ENCODE peak calls at places on chromosomes 5 and 9, in six cellular contexts. Q is iPS-NIHi11; X is brain microvascular endothelial cell; I is activated T-helper 1 cell treated with anti-CD3 and anti-CD28 coated beads, Interleukin-2, amount 50 U/mL, for 16 hours; H is cerebellar cortex; L is right cardiac atrium. M is an unnamed sample.

GRCh38 chr5:178249191-178249989 is 16.8 kb upstream of the PHYKPL start:
- DNase-seq in X (no peak), I (no peak), H (no peak), Q (no peak), L (no peak), M (peak)

GRCh38 chr9:124707667-124708066 is 63.4 kb downstream of the NR6A1 start:
- DNase-seq in L (no peak), X (no peak), I (no peak), Q (no peak), H (no peak), M (no peak)

GRCh38 chr5:171309526-171310333 is 682 bp downstream of the TLX3 start:
- DNase-seq in Q (peak), I (no peak), H (peak), L (no peak), X (no peak), M (peak)

GRCh38 chr5:149543361-149544198 is 7.7 kb downstream of the CSNK1A1 start:
- DNase-seq in L (no peak), Q (no peak), H (no peak), I (no peak), X (no peak), M (no peak)

GRCh38 chr5:109141499-109142200 is 268.1 kb downstream of the PJA2 start:
- DNase-seq in L (no peak), H (no peak), Q (no peak), I (no peak), X (peak), M (no peak)

GRCh38 chr5:80438739-80439138 is 30.9 kb downstream of the ZFYVE16 start:
- DNase-seq in H (no peak), I (no peak), Q (no peak), X (no peak), L (no peak), M (no peak)

GRCh38 chr5:82384025-82384750 is 106.0 kb upstream of the RPS23 start:
- DNase-seq in L (no peak), Q (no peak), H (no peak), X (no peak), I (no peak), M (no peak)

GRCh38 chr9:86508208-86508903 is 154.1 kb upstream of the TUT7 start:
- DNase-seq in H (no peak), L (no peak), I (no peak), X (no peak), Q (no peak), M (no peak)

GRCh38 chr5:104082754-104083153 is 520.2 kb upstream of the NUDT12 start:
- DNase-seq in X (no peak), H (no peak), Q (no peak), L (no peak), I (no peak), M (no peak)

GRCh38 chr5:73042993-73043392 is 77.4 kb upstream of the TMEM171 start:
- DNase-seq in I (no peak), Q (no peak), H (no peak), L (no peak), X (no peak), M (no peak)

GRCh38 chr9:77307166-77307565 is 129.8 kb downstream of the VPS13A start:
- DNase-seq in H (no peak), L (no peak), X (no peak), Q (no peak), I (no peak), M (no peak)

GRCh38 chr5:79795764-79796398 is 106.2 kb downstream of the CMYA5 start:
- DNase-seq in L (peak), X (peak), I (no peak), H (peak), Q (no peak), M (peak)

GRCh38 chr5:135355182-135355581 is 43.8 kb downstream of the MACROH2A1 start:
- DNase-seq in I (no peak), Q (no peak), L (no peak), H (no peak), X (no peak), M (no peak)

GRCh38 chr9:102087141-102087540 is 348.7 kb upstream of the GRIN3A start:
- DNase-seq in Q (no peak), H (no peak), L (no peak), I (no peak), X (no peak), M (no peak)

GRCh38 chr9:97705354-97705950 is 8.3 kb upstream of the XPA start:
- DNase-seq in X (peak), I (no peak), L (no peak), H (no peak), Q (no peak), M (no peak)

GRCh38 chr5:35029333-35029732 is 18.4 kb downstream of the AGXT2 start:
- DNase-seq in X (peak), Q (no peak), L (no peak), H (no peak), I (no peak), M (no peak)

GRCh38 chr5:43396762-43397304 is 15.4 kb downstream of the CCL28 start:
- DNase-seq in L (peak), X (no peak), I (peak), H (no peak), Q (peak), M (peak)

GRCh38 chr9:111572945-111573604 is 26.4 kb downstream of the PTGR1 start:
- DNase-seq in L (no peak), Q (no peak), I (no peak), X (peak), H (peak), M (no peak)

GRCh38 chr5:146623657-146624056 is 107.7 kb upstream of the GPR151 start:
- DNase-seq in Q (no peak), L (no peak), I (no peak), H (no peak), X (no peak), M (no peak)

GRCh38 chr5:74848553-74849025 is 17.6 kb downstream of the FAM169A start:
- DNase-seq in X (no peak), L (no peak), Q (no peak), I (no peak), H (peak), M (no peak)

GRCh38 chr5:2759696-2760461 is 8.4 kb upstream of the IRX2 start:
- DNase-seq in L (no peak), X (no peak), I (no peak), Q (no peak), H (no peak), M (no peak)

GRCh38 chr5:28014779-28015178 is 976.4 kb upstream of the CDH9 start:
- DNase-seq in Q (no peak), L (no peak), X (peak), I (no peak), H (no peak), M (no peak)

GRCh38 chr5:81850494-81850893 is 99.6 kb upstream of the SSBP2 start:
- DNase-seq in X (no peak), Q (no peak), L (peak), I (no peak), H (peak), M (no peak)

GRCh38 chr9:82475584-82476328 is 487.2 kb downstream of the SPATA31D1 start:
- DNase-seq in X (no peak), I (no peak), H (no peak), Q (no peak), L (no peak), M (no peak)

GRCh38 chr5:37875051-37875787 is 35.4 kb upstream of the GDNF start:
- DNase-seq in L (no peak), H (no peak), X (peak), I (no peak), Q (no peak), M (no peak)

GRCh38 chr9:114096041-114096511 is 3.0 kb downstream of the KIF12 start:
- DNase-seq in H (no peak), Q (peak), L (no peak), I (no peak), X (no peak), M (no peak)

GRCh38 chr5:180658774-180659564 is 9.6 kb upstream of the FLT4 start:
- DNase-seq in X (no peak), I (no peak), L (no peak), Q (peak), H (no peak), M (no peak)

GRCh38 chr9:94867842-94868312 is 141.4 kb downstream of the AOPEP start:
- DNase-seq in L (no peak), H (peak), Q (no peak), X (peak), I (no peak), M (no peak)

GRCh38 chr9:87479801-87480201 is 17.9 kb upstream of the DAPK1 start:
- DNase-seq in L (peak), X (peak), Q (no peak), H (no peak), I (no peak), M (no peak)

GRCh38 chr5:72600401-72600981 is 93.3 kb upstream of the ZNF366 start:
- DNase-seq in L (no peak), X (peak), H (no peak), Q (no peak), I (no peak), M (no peak)

GRCh38 chr5:14445581-14446290 is 135.9 kb upstream of the OTULINL start:
- DNase-seq in H (peak), I (no peak), Q (peak), X (peak), L (peak), M (no peak)

GRCh38 chr5:77973253-77973609 is 197.1 kb upstream of the TBCA start:
- DNase-seq in I (no peak), Q (peak), X (no peak), L (peak), H (no peak), M (no peak)

GRCh38 chr9:4143951-4144717 is 155.7 kb downstream of the GLIS3 start:
- DNase-seq in X (no peak), Q (peak), H (no peak), I (no peak), L (no peak), M (no peak)

GRCh38 chr5:126354012-126354856 is 69.0 kb upstream of the GRAMD2B start:
- DNase-seq in I (no peak), Q (peak), X (peak), H (peak), L (no peak), M (no peak)

M was measured in kidney.